ENCODE peak calls at places on chromosomes 4 and X, in six cellular contexts. One of them, this sample, is unnamed.
A peak's percentile ranks its signal among the peaks of the same experiment; 100 is the strongest.

GRCh38 chrX:153395613-153396319 is 5.4 kb downstream of the PNMA6E start:
- DNase-seq in endothelial cell of umbilical vein: no peak
- DNase-seq in tibial nerve: no peak
- DNase-seq in IMR-90: no peak
- DNase-seq in prostate gland: no peak
- DNase-seq in sigmoid colon: no peak
- DNase-seq in this sample: peak; percentile 47

GRCh38 chrX:36577006-36577405 is 431.2 kb upstream of the FAM47C start:
- DNase-seq in endothelial cell of umbilical vein: no peak
- DNase-seq in tibial nerve: no peak
- DNase-seq in IMR-90: no peak
- DNase-seq in prostate gland: no peak
- DNase-seq in sigmoid colon: no peak
- DNase-seq in this sample: no peak

GRCh38 chr4:136103616-136104015 is 1428.7 kb downstream of the PCDH18 start:
- DNase-seq in endothelial cell of umbilical vein: no peak
- DNase-seq in tibial nerve: no peak
- DNase-seq in IMR-90: no peak
- DNase-seq in prostate gland: no peak
- DNase-seq in sigmoid colon: no peak
- DNase-seq in this sample: no peak

GRCh38 chr4:98905297-98905696 is 23.6 kb downstream of the EIF4E start:
- DNase-seq in endothelial cell of umbilical vein: no peak
- DNase-seq in tibial nerve: no peak
- DNase-seq in IMR-90: no peak
- DNase-seq in prostate gland: no peak
- DNase-seq in sigmoid colon: no peak
- DNase-seq in this sample: no peak

GRCh38 chrX:101462892-101463291 is 22.4 kb upstream of the ARMCX4 start:
- DNase-seq in endothelial cell of umbilical vein: peak; percentile 47
- DNase-seq in tibial nerve: no peak
- DNase-seq in IMR-90: peak; percentile 24
- DNase-seq in prostate gland: peak; percentile 4
- DNase-seq in sigmoid colon: no peak
- DNase-seq in this sample: no peak

GRCh38 chrX:148536961-148537360 is 36.5 kb downstream of the AFF2 start:
- DNase-seq in endothelial cell of umbilical vein: no peak
- DNase-seq in tibial nerve: no peak
- DNase-seq in IMR-90: no peak
- DNase-seq in prostate gland: no peak
- DNase-seq in sigmoid colon: no peak
- DNase-seq in this sample: no peak

GRCh38 chr4:173317003-173317402 is 17.2 kb downstream of the HMGB2 start:
- DNase-seq in endothelial cell of umbilical vein: no peak
- DNase-seq in tibial nerve: no peak
- DNase-seq in IMR-90: no peak
- DNase-seq in prostate gland: no peak
- DNase-seq in sigmoid colon: no peak
- DNase-seq in this sample: no peak

GRCh38 chrX:18864390-18864920 is 119.5 kb downstream of the PHKA2 start:
- DNase-seq in endothelial cell of umbilical vein: no peak
- DNase-seq in tibial nerve: no peak
- DNase-seq in IMR-90: no peak
- DNase-seq in prostate gland: no peak
- DNase-seq in sigmoid colon: no peak
- DNase-seq in this sample: no peak

GRCh38 chr4:167234388-167234881 is at the start of gene SPOCK3:
- DNase-seq in endothelial cell of umbilical vein: peak; percentile 41
- DNase-seq in tibial nerve: no peak
- DNase-seq in IMR-90: no peak
- DNase-seq in prostate gland: peak; percentile 52
- DNase-seq in sigmoid colon: no peak
- DNase-seq in this sample: no peak

GRCh38 chrX:115018040-115018647 is 728 bp upstream of the IL13RA2 start:
- DNase-seq in endothelial cell of umbilical vein: no peak
- DNase-seq in tibial nerve: no peak
- DNase-seq in IMR-90: no peak
- DNase-seq in prostate gland: no peak
- DNase-seq in sigmoid colon: no peak
- DNase-seq in this sample: no peak

GRCh38 chrX:133586443-133586842 is 171.2 kb upstream of the GPC4 start:
- DNase-seq in endothelial cell of umbilical vein: no peak
- DNase-seq in tibial nerve: no peak
- DNase-seq in IMR-90: no peak
- DNase-seq in prostate gland: no peak
- DNase-seq in sigmoid colon: no peak
- DNase-seq in this sample: no peak

GRCh38 chrX:130166503-130166777 is 799 bp upstream of the AIFM1 start:
- DNase-seq in endothelial cell of umbilical vein: no peak
- DNase-seq in tibial nerve: no peak
- DNase-seq in IMR-90: no peak
- DNase-seq in prostate gland: no peak
- DNase-seq in sigmoid colon: no peak
- DNase-seq in this sample: no peak

GRCh38 chrX:130165181-130165702 is 399 bp downstream of the AIFM1 start:
- DNase-seq in endothelial cell of umbilical vein: no peak
- DNase-seq in tibial nerve: no peak
- DNase-seq in IMR-90: no peak
- DNase-seq in prostate gland: no peak
- DNase-seq in sigmoid colon: no peak
- DNase-seq in this sample: no peak

GRCh38 chrX:130167040-130167439 is 1.4 kb upstream of the AIFM1 start:
- DNase-seq in endothelial cell of umbilical vein: peak; percentile 31
- DNase-seq in tibial nerve: no peak
- DNase-seq in IMR-90: no peak
- DNase-seq in prostate gland: no peak
- DNase-seq in sigmoid colon: no peak
- DNase-seq in this sample: no peak

GRCh38 chrX:130163350-130163851 is 2.2 kb downstream of the AIFM1 start:
- DNase-seq in endothelial cell of umbilical vein: no peak
- DNase-seq in tibial nerve: no peak
- DNase-seq in IMR-90: no peak
- DNase-seq in prostate gland: no peak
- DNase-seq in sigmoid colon: no peak
- DNase-seq in this sample: no peak

DNA sequence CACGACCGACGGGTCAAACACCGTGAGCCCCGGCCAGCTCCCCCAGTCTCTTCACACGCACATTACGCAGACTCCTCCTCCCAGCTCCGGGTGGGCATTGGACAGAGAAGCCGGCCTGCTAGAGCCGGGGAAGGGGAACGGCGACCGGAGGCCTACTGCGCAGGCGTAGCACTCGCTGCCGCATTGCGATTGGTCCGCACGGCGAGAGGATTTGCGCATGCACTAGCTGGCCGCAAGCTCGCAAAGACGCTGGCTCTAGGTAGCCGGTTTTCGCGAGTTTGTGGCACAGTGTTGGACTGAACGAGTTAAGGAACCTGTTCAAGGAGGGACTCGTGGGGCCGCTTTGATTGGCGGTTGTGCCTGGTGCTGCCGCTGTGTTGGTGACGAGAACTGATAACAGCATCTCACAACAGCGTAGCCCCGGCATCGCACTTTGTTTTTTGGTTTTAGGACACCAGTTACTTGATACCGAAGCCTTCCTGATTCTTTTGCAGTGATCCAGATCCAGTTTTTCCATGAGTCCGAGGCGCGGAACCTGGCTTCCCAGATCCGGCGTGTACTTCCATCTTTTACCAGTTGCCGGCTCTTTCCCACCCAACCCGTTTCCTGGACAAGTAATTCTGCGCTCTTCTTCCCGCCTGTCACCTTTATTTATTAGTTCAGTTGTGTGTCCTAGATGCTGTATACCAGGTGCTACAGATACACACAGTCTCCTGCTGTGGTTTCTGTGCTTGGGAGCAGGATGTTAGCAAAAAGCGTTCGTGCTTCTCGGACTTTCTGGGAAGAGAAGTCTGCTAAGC is at the start of gene AIFM1:
- DNase-seq in endothelial cell of umbilical vein: peak; percentile 98
- DNase-seq in tibial nerve: peak; percentile 76
- DNase-seq in IMR-90: peak; percentile 94
- DNase-seq in prostate gland: peak; percentile 75
- DNase-seq in sigmoid colon: peak; percentile 96
- DNase-seq in this sample: peak; percentile 94
- TF ChIP-seq POLR2A in endothelial cell of umbilical vein: peak; percentile 88
- TF ChIP-seq POLR2A in tibial nerve: peak; percentile 52
- TF ChIP-seq POLR2A in IMR-90: no peak
- TF ChIP-seq POLR2A in prostate gland: peak; percentile 59
- TF ChIP-seq POLR2A in sigmoid colon: peak; percentile 52
- TF ChIP-seq POLR2A in this sample: no peak

DNA sequence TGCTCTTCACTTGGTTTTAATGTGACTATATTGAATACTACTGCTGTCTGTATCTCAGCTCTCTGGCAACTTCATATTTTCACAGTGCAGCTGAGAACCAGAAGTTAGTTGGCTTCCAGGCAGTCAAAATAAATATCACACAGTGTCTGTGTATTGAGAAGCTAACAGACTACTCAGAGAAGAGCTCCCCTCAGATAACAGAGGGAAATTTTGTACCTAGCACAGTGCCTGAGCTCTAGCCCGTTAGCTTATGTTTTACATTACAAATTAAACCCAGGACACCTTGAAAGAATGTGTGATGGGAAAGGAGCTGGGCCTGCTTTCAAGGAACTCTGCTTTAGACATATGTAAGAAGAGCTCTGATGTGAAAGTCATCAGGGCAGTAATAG is 22.7 kb downstream of the JADE1 start:
- DNase-seq in endothelial cell of umbilical vein: no peak
- DNase-seq in tibial nerve: no peak
- DNase-seq in IMR-90: no peak
- DNase-seq in prostate gland: no peak
- DNase-seq in sigmoid colon: no peak
- DNase-seq in this sample: no peak
- H3K36me3 ChIP-seq in endothelial cell of umbilical vein: peaks cover 7% of the 10 kb centered on the region
- H3K36me3 ChIP-seq in tibial nerve: no peaks in the 10 kb centered on the region
- H3K36me3 ChIP-seq in IMR-90: peaks cover 17% of the 10 kb centered on the region
- H3K36me3 ChIP-seq in prostate gland: no peaks in the 10 kb centered on the region
- H3K36me3 ChIP-seq in sigmoid colon: peaks cover 17% of the 10 kb centered on the region
- H3K36me3 ChIP-seq in this sample: peaks cover 12% of the 10 kb centered on the region

DNA sequence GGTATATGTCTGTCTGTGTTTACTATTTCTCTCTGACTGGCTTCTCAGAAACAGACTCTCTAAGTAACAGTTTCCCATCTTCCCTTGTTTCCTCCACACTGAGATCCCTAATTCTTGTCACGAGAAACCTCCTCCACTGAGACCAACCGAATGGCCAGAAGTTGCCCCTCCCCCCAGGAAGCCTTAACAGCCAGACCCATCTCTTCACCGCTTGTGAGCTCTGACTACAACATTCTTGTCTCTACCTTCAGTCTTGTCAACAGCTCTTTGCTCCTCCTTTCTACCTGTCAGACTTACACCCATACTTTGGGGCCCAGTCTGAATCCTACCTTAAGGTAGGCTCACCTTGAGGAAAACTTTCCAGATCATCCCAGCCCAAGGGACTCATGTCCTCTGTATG is 90.8 kb downstream of the NHSL2 start:
- DNase-seq in endothelial cell of umbilical vein: no peak
- DNase-seq in tibial nerve: no peak
- DNase-seq in IMR-90: no peak
- DNase-seq in prostate gland: no peak
- DNase-seq in sigmoid colon: no peak
- DNase-seq in this sample: no peak
- H3K9me3 ChIP-seq in endothelial cell of umbilical vein: no peaks in the 10 kb centered on the region
- H3K9me3 ChIP-seq in tibial nerve: no peaks in the 10 kb centered on the region
- H3K9me3 ChIP-seq in IMR-90: no peaks in the 10 kb centered on the region
- H3K9me3 ChIP-seq in prostate gland: no peaks in the 10 kb centered on the region
- H3K9me3 ChIP-seq in sigmoid colon: no peaks in the 10 kb centered on the region
- H3K9me3 ChIP-seq in this sample: no peaks in the 10 kb centered on the region

DNA sequence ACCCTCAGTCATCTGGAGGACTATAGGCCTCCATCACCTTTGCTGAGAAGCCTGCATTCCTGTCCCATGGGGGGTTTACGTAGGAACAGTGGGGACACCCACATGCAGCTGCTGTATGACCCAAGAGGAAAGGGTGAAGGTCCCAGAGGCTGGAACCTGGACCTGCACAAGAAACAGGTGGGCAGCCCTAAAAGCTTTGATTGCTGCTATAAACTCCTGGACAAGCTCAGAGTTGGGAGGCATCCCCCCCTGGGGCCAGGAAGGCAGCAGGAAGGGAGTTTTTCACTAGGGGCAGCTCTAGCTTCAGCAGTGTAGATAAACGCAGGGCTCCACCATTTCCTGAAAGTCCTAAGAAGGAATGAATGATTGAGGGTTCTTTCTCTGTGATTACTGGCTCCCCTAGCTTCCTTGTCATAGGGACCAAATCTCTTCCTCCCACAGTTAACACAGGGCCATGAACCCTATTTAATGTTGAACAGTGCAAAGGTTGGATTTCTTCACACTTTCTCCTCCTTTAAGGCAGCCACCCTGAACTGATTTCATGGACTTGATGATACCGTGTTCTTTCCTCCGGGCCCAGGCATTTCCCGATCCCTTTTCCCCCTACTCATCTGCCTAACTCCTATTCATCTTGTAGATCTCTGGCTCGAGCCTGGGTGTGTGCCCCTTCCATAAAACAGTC is 84.2 kb downstream of the CHRNA9 start:
- DNase-seq in endothelial cell of umbilical vein: no peak
- DNase-seq in tibial nerve: no peak
- DNase-seq in IMR-90: no peak
- DNase-seq in prostate gland: no peak
- DNase-seq in sigmoid colon: no peak
- DNase-seq in this sample: no peak
- TF ChIP-seq POLR2A in endothelial cell of umbilical vein: no peak
- TF ChIP-seq POLR2A in tibial nerve: no peak
- TF ChIP-seq POLR2A in IMR-90: no peak
- TF ChIP-seq POLR2A in prostate gland: no peak
- TF ChIP-seq POLR2A in sigmoid colon: no peak
- TF ChIP-seq POLR2A in this sample: no peak

GRCh38 chr4:2936773-2937145 is 26.4 kb downstream of the NOP14 start:
- DNase-seq in endothelial cell of umbilical vein: no peak
- DNase-seq in tibial nerve: no peak
- DNase-seq in IMR-90: peak; percentile 58
- DNase-seq in prostate gland: no peak
- DNase-seq in sigmoid colon: peak; percentile 58
- DNase-seq in this sample: peak; percentile 52
- H3K36me3 ChIP-seq in endothelial cell of umbilical vein: peaks cover 37% of the 10 kb centered on the region
- H3K36me3 ChIP-seq in tibial nerve: no peaks in the 10 kb centered on the region
- H3K36me3 ChIP-seq in IMR-90: peaks cover 59% of the 10 kb centered on the region
- H3K36me3 ChIP-seq in prostate gland: peaks cover 3% of the 10 kb centered on the region
- H3K36me3 ChIP-seq in sigmoid colon: peaks cover 46% of the 10 kb centered on the region
- H3K36me3 ChIP-seq in this sample: peaks cover 46% of the 10 kb centered on the region

GRCh38 chrX:758917-759316 is 128.3 kb downstream of the SHOX start:
- DNase-seq in endothelial cell of umbilical vein: no peak
- DNase-seq in tibial nerve: no peak
- DNase-seq in IMR-90: no peak
- DNase-seq in prostate gland: no peak
- DNase-seq in sigmoid colon: no peak
- DNase-seq in this sample: no peak
- H3K9me3 ChIP-seq in endothelial cell of umbilical vein: no peaks in the 10 kb centered on the region
- H3K9me3 ChIP-seq in tibial nerve: no peaks in the 10 kb centered on the region
- H3K9me3 ChIP-seq in IMR-90: peaks cover 12% of the 10 kb centered on the region
- H3K9me3 ChIP-seq in prostate gland: no peaks in the 10 kb centered on the region
- H3K9me3 ChIP-seq in sigmoid colon: no peaks in the 10 kb centered on the region
- H3K9me3 ChIP-seq in this sample: peaks cover 11% of the 10 kb centered on the region

DNA sequence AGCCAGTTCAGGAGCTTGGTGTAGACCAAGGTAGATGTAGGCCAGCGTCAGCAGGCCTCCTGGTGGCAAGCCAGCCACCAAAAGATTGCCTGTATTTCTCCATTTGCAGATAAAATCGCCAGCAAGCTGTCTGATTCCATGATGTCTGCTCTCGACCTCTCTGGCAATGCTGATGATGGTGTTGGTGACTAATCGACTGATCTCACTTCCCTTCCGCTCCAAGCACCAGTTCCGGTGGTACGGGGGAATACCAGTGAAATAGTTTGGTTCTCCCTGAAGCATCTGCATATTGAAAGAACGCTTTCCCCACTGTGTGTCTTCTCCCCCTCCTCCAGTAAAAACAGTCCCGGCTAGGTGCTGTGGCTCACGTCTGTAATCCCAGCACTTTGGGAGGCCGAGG is 30.4 kb downstream of the GNL3L start:
- DNase-seq in endothelial cell of umbilical vein: peak; percentile 2
- DNase-seq in tibial nerve: no peak
- DNase-seq in IMR-90: no peak
- DNase-seq in prostate gland: no peak
- DNase-seq in sigmoid colon: no peak
- DNase-seq in this sample: no peak
- TF ChIP-seq POLR2A in endothelial cell of umbilical vein: no peak
- TF ChIP-seq POLR2A in tibial nerve: no peak
- TF ChIP-seq POLR2A in IMR-90: no peak
- TF ChIP-seq POLR2A in prostate gland: no peak
- TF ChIP-seq POLR2A in sigmoid colon: no peak
- TF ChIP-seq POLR2A in this sample: no peak